ENCODE peak calls at places on chromosome 15, in ten cellular contexts. K is pancreas; B is Peyer's patch; G is adrenal gland; X is Karpas-422; U is transverse colon; C is heart right ventricle; D is iPS DF 6.9; E is naive thymus-derived CD4-positive, alpha-beta T cell; M is osteoblast. S is an unnamed sample.

GRCh38 chr15:73233623-73234022 is 135.1 kb downstream of the HCN4 start:
- DNase-seq in K (no peak), B (no peak), G (no peak), X (no peak), U (no peak), C (no peak), D (no peak), E (no peak), M (no peak), S (no peak)

GRCh38 chr15:64143276-64143675 is 8.3 kb upstream of the SNX22 start:
- DNase-seq in K (no peak), B (no peak), G (peak; percentile 13), X (no peak), U (no peak), C (no peak), D (no peak), E (no peak), M (no peak), S (no peak)

GRCh38 chr15:29800441-29801366 is 21.6 kb downstream of the TJP1 start:
- DNase-seq in K (no peak), B (no peak), G (no peak), X (no peak), U (no peak), C (no peak), D (no peak), E (no peak), M (peak; percentile 18), S (no peak)

GRCh38 chr15:70044168-70044567 is 53.5 kb downstream of the TLE3 start:
- DNase-seq in K (no peak), B (no peak), G (no peak), X (no peak), U (no peak), C (no peak), D (no peak), E (no peak), M (no peak), S (no peak)

GRCh38 chr15:78291698-78292097 is 7.7 kb downstream of the SKIC8 start:
- DNase-seq in K (no peak), B (no peak), G (no peak), X (no peak), U (no peak), C (no peak), D (no peak), E (no peak), M (no peak), S (no peak)

GRCh38 chr15:71237456-71238188 is 122.4 kb downstream of the THSD4 start:
- DNase-seq in K (no peak), B (peak; percentile 89), G (peak; percentile 57), X (no peak), U (peak; percentile 88), C (peak; percentile 78), D (no peak), E (no peak), M (peak; percentile 90), S (no peak)

GRCh38 chr15:70772402-70772801 is 9.0 kb upstream of the UACA start:
- DNase-seq in K (no peak), B (no peak), G (no peak), X (no peak), U (no peak), C (no peak), D (no peak), E (no peak), M (peak; percentile 88), S (no peak)

GRCh38 chr15:82764740-82765139 is 41.1 kb downstream of the FSD2 start:
- DNase-seq in K (no peak), B (no peak), G (no peak), X (no peak), U (no peak), C (no peak), D (no peak), E (no peak), M (no peak), S (no peak)

GRCh38 chr15:31265871-31266711 is 60.5 kb upstream of the KLF13 start:
- DNase-seq in K (no peak), B (no peak), G (peak; percentile 41), X (peak; percentile 76), U (peak; percentile 73), C (peak; percentile 34), D (no peak), E (peak; percentile 77), M (peak; percentile 66), S (peak; percentile 29)

GRCh38 chr15:98647774-98648653 is at the start of gene IGF1R:
- DNase-seq in K (peak; percentile 91), B (peak; percentile 93), G (peak; percentile 85), X (peak; percentile 95), U (peak; percentile 88), C (peak; percentile 85), D (no peak), E (peak; percentile 87), M (peak; percentile 99), S (peak; percentile 69)

GRCh38 chr15:41987925-41988275 is 15.5 kb upstream of the EHD4 start:
- DNase-seq in K (no peak), B (no peak), G (no peak), X (no peak), U (no peak), C (no peak), D (no peak), E (no peak), M (peak; percentile 9), S (no peak)

GRCh38 chr15:34456658-34457057 is 19.1 kb upstream of the GOLGA8A start:
- DNase-seq in K (no peak), B (no peak), G (no peak), X (no peak), U (no peak), C (no peak), D (no peak), E (no peak), M (no peak), S (no peak)

DNA sequence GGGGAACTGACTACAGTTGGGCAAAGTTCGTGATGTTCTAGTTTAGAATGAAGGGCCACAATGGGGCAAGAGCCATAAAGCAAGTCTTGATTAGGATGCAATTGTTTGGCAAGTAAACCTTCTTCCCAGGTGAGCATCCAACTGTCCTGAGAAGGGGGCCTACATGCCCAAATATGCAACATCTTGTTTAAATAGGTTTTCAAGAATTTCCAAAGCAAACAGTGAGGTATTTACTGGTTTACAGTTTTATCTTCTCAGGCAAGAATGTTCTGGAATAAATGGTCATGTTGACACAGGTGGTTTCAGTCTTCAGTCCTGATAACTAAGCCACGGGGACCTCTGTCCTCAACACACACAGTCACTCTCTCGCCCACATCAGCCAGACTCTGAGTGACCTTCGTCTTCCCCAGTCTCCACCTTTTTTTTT is 90.3 kb upstream of the FAM174B start:
- DNase-seq in K (no peak), B (no peak), G (no peak), X (no peak), U (no peak), C (no peak), D (no peak), E (no peak), M (no peak), S (no peak)
- H3K27ac ChIP-seq in K (no peak overlapping the region), B (no peak overlapping the region), G (no peak overlapping the region), X (no peak overlapping the region), U (no peak overlapping the region), C (no peak overlapping the region), D (no peak overlapping the region), E (no peak overlapping the region), M (no peak overlapping the region), S (no peak overlapping the region)

DNA sequence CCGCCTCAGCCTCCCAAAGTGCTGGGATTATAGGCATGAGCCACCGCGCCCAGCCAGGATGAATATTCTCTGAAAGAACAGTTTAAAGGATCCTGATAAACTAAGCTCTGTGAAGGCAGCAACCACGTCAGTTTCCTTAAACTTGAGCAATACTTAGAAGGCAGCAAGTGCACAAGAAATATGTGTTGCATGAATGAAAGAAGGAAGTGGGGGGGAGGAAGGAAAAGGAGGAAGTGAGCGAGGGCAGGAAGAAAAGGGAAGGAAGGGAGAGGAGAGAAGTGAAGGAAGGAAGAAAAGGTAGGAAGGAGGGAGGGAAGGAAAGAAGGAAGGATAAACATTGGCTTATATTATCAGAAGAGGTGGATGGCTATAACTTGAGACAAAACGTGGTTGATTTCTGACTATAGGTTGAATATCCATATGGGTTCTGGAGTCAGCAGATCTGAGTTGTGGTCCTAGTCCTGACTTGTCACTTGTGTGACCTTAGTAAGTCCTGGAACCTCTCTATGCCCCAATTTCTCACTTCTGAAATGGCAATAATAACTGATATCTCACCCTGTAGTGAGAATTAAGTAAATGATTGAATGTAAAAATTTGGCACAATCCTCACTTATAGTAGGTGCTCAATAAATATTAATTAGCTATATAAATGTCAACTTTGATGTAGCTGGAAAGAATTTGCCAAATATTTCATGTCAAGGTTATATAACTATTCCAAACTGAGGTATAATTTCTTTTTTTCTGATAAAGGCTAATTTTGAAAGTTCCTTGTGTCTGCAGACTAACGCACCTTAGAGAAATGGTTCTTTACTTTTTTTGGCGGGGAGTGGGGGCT is 12.0 kb upstream of the SEMA4B start:
- DNase-seq in K (no peak), B (no peak), G (no peak), X (peak; percentile 55), U (no peak), C (no peak), D (no peak), E (no peak), M (peak; percentile 8), S (no peak)
- H3K4me3 ChIP-seq in K (no peak overlapping the region), B (no peak overlapping the region), G (no peak overlapping the region), X (peak overlapping the region; percentile 48), U (no peak overlapping the region), C (no peak overlapping the region), D (no peak overlapping the region), E (no peak overlapping the region), M (no peak overlapping the region), S (no peak overlapping the region)

GRCh38 chr15:95690631-95691340 is 639.7 kb upstream of the NR2F2 start:
- DNase-seq in K (no peak), B (no peak), G (no peak), X (no peak), U (no peak), C (no peak), D (no peak), E (no peak), M (no peak), S (no peak)

GRCh38 chr15:95698971-95699370 is 631.5 kb upstream of the NR2F2 start:
- DNase-seq in K (no peak), B (no peak), G (no peak), X (no peak), U (no peak), C (no peak), D (no peak), E (no peak), M (no peak), S (no peak)

GRCh38 chr15:95699578-95699977 is 630.9 kb upstream of the NR2F2 start:
- DNase-seq in K (no peak), B (no peak), G (no peak), X (no peak), U (no peak), C (no peak), D (no peak), E (no peak), M (no peak), S (no peak)

GRCh38 chr15:95698230-95698629 is 632.3 kb upstream of the NR2F2 start:
- DNase-seq in K (no peak), B (no peak), G (no peak), X (no peak), U (no peak), C (no peak), D (no peak), E (no peak), M (no peak), S (no peak)

GRCh38 chr15:95693917-95694316 is 636.6 kb upstream of the NR2F2 start:
- DNase-seq in K (no peak), B (no peak), G (no peak), X (no peak), U (no peak), C (no peak), D (no peak), E (no peak), M (no peak), S (no peak)
- H3K9me3 ChIP-seq in K (no peaks in the 10 kb centered on the region), B (no peaks in the 10 kb centered on the region), G (peaks cover 16% of the 10 kb centered on the region), X (peaks cover 36% of the 10 kb centered on the region), U (peaks cover 29% of the 10 kb centered on the region), C (peaks cover 34% of the 10 kb centered on the region), D (no peaks in the 10 kb centered on the region), E (peaks cover 10% of the 10 kb centered on the region), M (peaks cover 6% of the 10 kb centered on the region), S (no peaks in the 10 kb centered on the region)

GRCh38 chr15:95324596-95325135 is 1005.8 kb upstream of the NR2F2 start:
- DNase-seq in K (no peak), B (no peak), G (no peak), X (no peak), U (no peak), C (no peak), D (no peak), E (no peak), M (no peak), S (no peak)
- H3K27ac ChIP-seq in K (no peak overlapping the region), B (no peak overlapping the region), G (peak overlapping the region; percentile 87), X (no peak overlapping the region), U (peak overlapping the region; percentile 25), C (peak overlapping the region; percentile 72), D (no peak overlapping the region), E (no peak overlapping the region), M (no peak overlapping the region), S (no peak overlapping the region)

S was measured in effector memory CD4-positive, alpha-beta T cell.